ENCODE peak calls at places on chromosomes 7 and 10, in four cellular contexts. One of them, this sample, is unnamed.

GRCh38 chr10:10500941-10501340 is 516.7 kb upstream of the CELF2 start:
- DNase-seq in IMR-90: peak; percentile 91
- DNase-seq in fibroblast of lung: peak; percentile 86
- DNase-seq in DND-41: no peak
- DNase-seq in this sample: no peak

GRCh38 chr10:78579995-78580394 is 488.8 kb upstream of the ZMIZ1 start:
- DNase-seq in DND-41: no peak
- DNase-seq in fibroblast of lung: peak; percentile 82
- DNase-seq in IMR-90: no peak
- DNase-seq in this sample: no peak

GRCh38 chr7:156668130-156668741 is 27.7 kb downstream of the RNF32 start:
- DNase-seq in IMR-90: peak; percentile 20
- DNase-seq in DND-41: no peak
- DNase-seq in fibroblast of lung: no peak
- DNase-seq in this sample: peak; percentile 12

GRCh38 chr7:130641040-130641439 is 27.5 kb downstream of the COPG2 start:
- DNase-seq in IMR-90: no peak
- DNase-seq in fibroblast of lung: no peak
- DNase-seq in DND-41: no peak
- DNase-seq in this sample: no peak

GRCh38 chr10:120600871-120601644 is 144.0 kb downstream of the PLPP4 start:
- DNase-seq in fibroblast of lung: peak; percentile 53
- DNase-seq in IMR-90: no peak
- DNase-seq in DND-41: peak; percentile 8
- DNase-seq in this sample: peak; percentile 5

GRCh38 chr10:5486852-5487235 is 12.5 kb downstream of the CALML5 start:
- DNase-seq in IMR-90: no peak
- DNase-seq in DND-41: no peak
- DNase-seq in fibroblast of lung: no peak
- DNase-seq in this sample: no peak

GRCh38 chr7:56157238-56157790 is 41.1 kb upstream of the NUPR2 start:
- DNase-seq in DND-41: no peak
- DNase-seq in fibroblast of lung: no peak
- DNase-seq in IMR-90: no peak
- DNase-seq in this sample: no peak

GRCh38 chr7:28138837-28139236 is 41.8 kb downstream of the JAZF1 start:
- DNase-seq in IMR-90: no peak
- DNase-seq in fibroblast of lung: no peak
- DNase-seq in DND-41: no peak
- DNase-seq in this sample: no peak

GRCh38 chr7:155266440-155266839 is 31.2 kb upstream of the INSIG1 start:
- DNase-seq in IMR-90: no peak
- DNase-seq in DND-41: no peak
- DNase-seq in fibroblast of lung: no peak
- DNase-seq in this sample: no peak

GRCh38 chr7:5077740-5078139 is 32.1 kb downstream of the RBAK start:
- DNase-seq in DND-41: no peak
- DNase-seq in IMR-90: peak; percentile 7
- DNase-seq in fibroblast of lung: peak; percentile 7
- DNase-seq in this sample: no peak

GRCh38 chr7:157267956-157268355 is 68.8 kb upstream of the DNAJB6 start:
- DNase-seq in IMR-90: no peak
- DNase-seq in fibroblast of lung: no peak
- DNase-seq in DND-41: no peak
- DNase-seq in this sample: no peak

GRCh38 chr10:101770331-101771215 is 5.3 kb downstream of the FGF8 start:
- DNase-seq in IMR-90: no peak
- DNase-seq in DND-41: no peak
- DNase-seq in fibroblast of lung: no peak
- DNase-seq in this sample: no peak

GRCh38 chr7:74627699-74628411 is 29.7 kb upstream of the GTF2I start:
- DNase-seq in fibroblast of lung: peak; percentile 42
- DNase-seq in IMR-90: peak; percentile 27
- DNase-seq in DND-41: peak; percentile 40
- DNase-seq in this sample: no peak

GRCh38 chr10:62231805-62232204 is 36.8 kb downstream of the RTKN2 start:
- DNase-seq in DND-41: no peak
- DNase-seq in IMR-90: no peak
- DNase-seq in fibroblast of lung: no peak
- DNase-seq in this sample: no peak

GRCh38 chr7:131015131-131015954 is 281.3 kb upstream of the KLF14 start:
- DNase-seq in IMR-90: peak; percentile 73
- DNase-seq in DND-41: no peak
- DNase-seq in fibroblast of lung: peak; percentile 69
- DNase-seq in this sample: no peak

GRCh38 chr7:116671681-116672595 is at the start of gene MET:
- DNase-seq in DND-41: no peak
- DNase-seq in fibroblast of lung: peak; percentile 73
- DNase-seq in IMR-90: peak; percentile 72
- DNase-seq in this sample: peak; percentile 95

GRCh38 chr10:110163192-110163773 is 44.1 kb upstream of the MXI1 start:
- DNase-seq in DND-41: no peak
- DNase-seq in fibroblast of lung: no peak
- DNase-seq in IMR-90: no peak
- DNase-seq in this sample: no peak

GRCh38 chr7:142568430-142569097 is 180.7 kb upstream of the PRSS1 start:
- DNase-seq in fibroblast of lung: peak; percentile 93
- DNase-seq in DND-41: no peak
- DNase-seq in IMR-90: peak; percentile 93
- DNase-seq in this sample: peak; percentile 71

GRCh38 chr7:73872056-73872908 is 11.3 kb downstream of the TMEM270 start:
- DNase-seq in DND-41: no peak
- DNase-seq in IMR-90: no peak
- DNase-seq in fibroblast of lung: no peak
- DNase-seq in this sample: no peak

GRCh38 chr10:129728246-129728820 is 235.7 kb downstream of the EBF3 start:
- DNase-seq in DND-41: no peak
- DNase-seq in IMR-90: no peak
- DNase-seq in fibroblast of lung: no peak
- DNase-seq in this sample: no peak

GRCh38 chr7:151745090-151745638 is 131.8 kb downstream of the PRKAG2 start:
- DNase-seq in IMR-90: peak; percentile 89
- DNase-seq in fibroblast of lung: peak; percentile 90
- DNase-seq in DND-41: no peak
- DNase-seq in this sample: peak; percentile 61

GRCh38 chr7:101058355-101058754 is 26.9 kb upstream of the TRIM56 start:
- DNase-seq in fibroblast of lung: peak; percentile 49
- DNase-seq in IMR-90: peak; percentile 50
- DNase-seq in DND-41: peak; percentile 58
- DNase-seq in this sample: peak; percentile 8

GRCh38 chr7:155811560-155811894 is 736 bp downstream of the SHH start:
- DNase-seq in fibroblast of lung: no peak
- DNase-seq in DND-41: no peak
- DNase-seq in IMR-90: no peak
- DNase-seq in this sample: no peak

GRCh38 chr10:17007836-17008235 is 121.8 kb downstream of the CUBN start:
- DNase-seq in DND-41: no peak
- DNase-seq in IMR-90: no peak
- DNase-seq in fibroblast of lung: no peak
- DNase-seq in this sample: no peak

GRCh38 chr10:132493246-132493755 is 44.3 kb upstream of the INPP5A start:
- DNase-seq in DND-41: no peak
- DNase-seq in IMR-90: no peak
- DNase-seq in fibroblast of lung: no peak
- DNase-seq in this sample: no peak

GRCh38 chr7:77247206-77247850 is 47.7 kb upstream of the FGL2 start:
- DNase-seq in IMR-90: peak; percentile 83
- DNase-seq in DND-41: peak; percentile 82
- DNase-seq in fibroblast of lung: peak; percentile 54
- DNase-seq in this sample: peak; percentile 56

GRCh38 chr7:46033592-46033991 is 112.5 kb upstream of the IGFBP3 start:
- DNase-seq in fibroblast of lung: no peak
- DNase-seq in DND-41: no peak
- DNase-seq in IMR-90: no peak
- DNase-seq in this sample: no peak

GRCh38 chr7:35003679-35004278 is 33.5 kb downstream of the DPY19L1 start:
- DNase-seq in IMR-90: peak; percentile 90
- DNase-seq in fibroblast of lung: peak; percentile 93
- DNase-seq in DND-41: no peak
- DNase-seq in this sample: peak; percentile 88

GRCh38 chr7:30412810-30413504 is 65.6 kb downstream of the NOD1 start:
- DNase-seq in DND-41: no peak
- DNase-seq in fibroblast of lung: peak; percentile 78
- DNase-seq in IMR-90: peak; percentile 83
- DNase-seq in this sample: peak; percentile 78

GRCh38 chr7:116231543-116232401 is 21.4 kb downstream of the TES start:
- DNase-seq in fibroblast of lung: peak; percentile 72
- DNase-seq in IMR-90: peak; percentile 67
- DNase-seq in DND-41: no peak
- DNase-seq in this sample: no peak

GRCh38 chr10:26517141-26517890 is 79.2 kb downstream of the APBB1IP start:
- DNase-seq in IMR-90: peak; percentile 18
- DNase-seq in DND-41: no peak
- DNase-seq in fibroblast of lung: no peak
- DNase-seq in this sample: no peak

GRCh38 chr7:94654764-94655561 is 970 bp downstream of the SGCE start:
- DNase-seq in IMR-90: peak; percentile 48
- DNase-seq in fibroblast of lung: peak; percentile 69
- DNase-seq in DND-41: no peak
- DNase-seq in this sample: peak; percentile 68

GRCh38 chr10:102300289-102300843 is 55.0 kb downstream of the GBF1 start:
- DNase-seq in DND-41: no peak
- DNase-seq in fibroblast of lung: peak; percentile 96
- DNase-seq in IMR-90: peak; percentile 91
- DNase-seq in this sample: no peak

GRCh38 chr10:23408330-23408976 is 30.4 kb upstream of the OTUD1 start:
- DNase-seq in DND-41: no peak
- DNase-seq in fibroblast of lung: peak; percentile 5
- DNase-seq in IMR-90: peak; percentile 95
- DNase-seq in this sample: no peak

GRCh38 chr7:94338921-94339371 is 55.7 kb upstream of the COL1A2 start:
- DNase-seq in IMR-90: peak; percentile 83
- DNase-seq in fibroblast of lung: peak; percentile 78
- DNase-seq in DND-41: no peak
- DNase-seq in this sample: peak; percentile 66

DNA sequence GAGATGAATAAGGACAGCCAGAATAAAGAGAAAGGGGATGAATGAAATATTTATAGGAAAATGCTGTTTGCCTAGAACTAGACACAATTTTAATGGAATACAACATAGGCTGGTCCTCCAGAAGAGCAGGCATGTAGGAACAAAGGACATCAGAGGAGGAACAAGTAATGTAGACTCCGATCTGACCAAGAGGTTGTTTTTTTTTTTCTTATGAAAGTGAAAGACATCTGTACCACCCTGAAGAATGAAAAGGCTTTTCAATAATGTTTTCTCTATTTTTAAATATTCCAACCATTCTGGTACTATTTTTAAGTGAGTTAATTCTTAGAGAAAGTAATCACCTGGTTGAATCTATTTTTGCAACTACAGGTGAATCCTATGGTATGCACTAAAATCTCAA is 136.9 kb upstream of the PTN start:
- DNase-seq in DND-41: no peak
- DNase-seq in fibroblast of lung: no peak
- DNase-seq in IMR-90: no peak
- DNase-seq in this sample: no peak
- H2AFZ ChIP-seq in DND-41: no peak overlapping the region
- H2AFZ ChIP-seq in fibroblast of lung: no peak overlapping the region
- H2AFZ ChIP-seq in IMR-90: no peak overlapping the region
- H2AFZ ChIP-seq in this sample: no peak overlapping the region

DNA sequence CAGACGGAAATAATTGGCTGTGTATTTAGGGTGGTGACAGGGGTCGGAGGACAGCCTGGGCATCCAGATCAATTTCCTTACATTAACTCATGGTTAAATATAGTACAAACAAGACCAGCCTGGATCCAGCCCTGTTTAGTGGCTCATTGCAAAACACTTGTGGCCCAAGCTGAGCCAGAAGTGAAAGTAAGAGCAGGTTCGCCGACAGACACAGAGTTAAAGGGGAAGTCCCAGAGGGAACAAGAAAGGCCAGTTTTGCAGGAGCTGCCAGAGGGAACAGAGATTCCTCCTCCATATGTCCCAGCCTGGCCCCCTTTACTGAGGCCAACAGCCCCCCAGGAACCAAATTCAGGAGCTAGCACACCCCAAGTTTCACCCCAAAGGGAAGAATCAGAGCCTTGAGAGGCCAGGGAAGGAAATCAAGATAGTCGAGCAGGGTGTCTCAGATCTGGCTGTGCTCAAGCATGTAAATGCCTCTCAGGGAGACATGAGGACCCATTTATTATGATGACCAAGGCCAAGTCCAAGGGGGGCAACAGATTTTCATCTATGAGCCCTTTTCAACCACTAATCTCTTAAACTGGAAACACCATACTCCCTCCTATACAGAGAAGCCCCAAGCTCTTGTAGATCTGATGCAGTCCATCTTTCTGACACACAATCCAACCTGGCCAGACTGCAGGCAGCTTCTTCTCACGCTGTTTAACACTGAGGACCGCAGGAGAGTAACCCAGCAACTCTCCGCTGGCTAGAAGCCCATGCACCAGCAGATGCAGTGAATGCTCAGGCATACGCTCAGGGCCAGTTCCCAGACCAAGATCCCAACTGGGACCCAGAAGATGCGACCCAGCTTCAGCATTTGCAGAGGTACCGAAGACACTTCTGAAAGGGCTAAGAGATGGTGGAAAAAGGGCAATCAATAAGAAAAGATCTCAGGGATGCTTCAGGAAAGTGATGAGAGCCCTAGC is 15.9 kb upstream of the ADCK2 start:
- DNase-seq in DND-41: peak; percentile 67
- DNase-seq in IMR-90: peak; percentile 70
- DNase-seq in fibroblast of lung: no peak
- DNase-seq in this sample: peak; percentile 83
- H3K9ac ChIP-seq in DND-41: peak overlapping the region; percentile 44
- H3K9ac ChIP-seq in IMR-90: peak overlapping the region; percentile 61
- H3K9ac ChIP-seq in fibroblast of lung: no peak overlapping the region
- H3K9ac ChIP-seq in this sample: no peak overlapping the region

GRCh38 chr10:59971915-59972314 is 65.6 kb upstream of the CCDC6 start:
- DNase-seq in fibroblast of lung: peak; percentile 76
- DNase-seq in IMR-90: no peak
- DNase-seq in DND-41: no peak
- DNase-seq in this sample: peak; percentile 43
- H2AFZ ChIP-seq in fibroblast of lung: no peak overlapping the region
- H2AFZ ChIP-seq in IMR-90: no peak overlapping the region
- H2AFZ ChIP-seq in DND-41: no peak overlapping the region
- H2AFZ ChIP-seq in this sample: peak overlapping the region; percentile 56

DNA sequence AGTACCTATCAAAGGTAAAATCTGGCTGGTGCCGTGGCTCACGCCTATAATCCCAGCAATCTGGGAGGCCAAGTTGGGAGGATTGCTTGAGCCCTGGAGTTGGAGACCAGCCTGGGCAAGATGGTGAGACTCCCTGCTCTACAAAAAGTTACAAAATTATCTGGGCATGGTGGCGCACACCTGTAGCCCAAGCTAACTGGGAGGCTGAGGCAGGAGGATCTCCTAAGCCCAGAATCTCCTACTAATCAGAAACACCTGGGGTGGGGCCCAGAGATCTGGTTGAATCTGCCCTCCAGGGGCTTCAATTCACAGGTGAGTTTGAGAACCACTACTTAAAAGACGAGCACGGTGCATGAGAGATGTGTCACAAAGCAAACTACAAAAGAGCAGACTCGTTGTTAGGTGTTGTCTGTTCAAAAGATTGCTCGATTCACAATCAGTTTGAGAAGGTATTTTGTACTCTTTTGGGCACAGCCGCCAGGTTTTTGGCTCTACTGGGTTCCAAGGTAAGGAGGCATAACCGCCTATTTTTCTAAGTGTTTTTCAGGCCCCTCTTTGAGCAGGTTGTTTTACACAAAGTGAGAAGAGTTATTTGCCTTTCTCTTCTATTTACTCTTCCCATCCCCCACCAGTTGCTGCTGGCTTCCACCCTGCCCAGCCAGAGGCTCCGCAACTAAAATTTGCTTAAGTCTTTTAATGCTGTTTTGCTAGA is 2.3 kb downstream of the PLA2G12B start:
- DNase-seq in IMR-90: no peak
- DNase-seq in DND-41: no peak
- DNase-seq in fibroblast of lung: no peak
- DNase-seq in this sample: no peak
- H3K9ac ChIP-seq in IMR-90: no peak overlapping the region
- H3K9ac ChIP-seq in DND-41: no peak overlapping the region
- H3K9ac ChIP-seq in fibroblast of lung: no peak overlapping the region
- H3K9ac ChIP-seq in this sample: no peak overlapping the region